ENCODE peak calls at places on chromosomes 13 and 19, in six cellular contexts. H, Q, Y, W, L and K are unnamed samples.

GRCh38 chr13:48728876-48729275 is 75.1 kb downstream of the CYSLTR2 start:
- DNase-seq in Q (no peak), L (no peak), Y (no peak), W (no peak), H (no peak), K (no peak)

GRCh38 chr13:108575430-108575829 is 54.0 kb upstream of the MYO16 start:
- DNase-seq in W (no peak), L (no peak), H (no peak), Y (no peak), Q (no peak), K (no peak)

GRCh38 chr13:98576215-98576945 is 527 bp downstream of the STK24 start:
- DNase-seq in W (no peak), Q (no peak), Y (peak; percentile 50), H (peak; percentile 77), L (no peak), K (peak; percentile 62)

GRCh38 chr13:20903164-20903475 is 574 bp upstream of the XPO4 start:
- DNase-seq in W (no peak), Q (no peak), Y (no peak), H (no peak), L (no peak), K (no peak)

GRCh38 chr13:74290324-74290773 is 156.1 kb upstream of the KLF12 start:
- DNase-seq in H (peak; percentile 73), Q (peak; percentile 79), L (no peak), W (no peak), Y (peak; percentile 40), K (no peak)

GRCh38 chr19:43337737-43338136 is 15.7 kb upstream of the CD177 start:
- DNase-seq in H (no peak), L (no peak), W (no peak), Y (no peak), Q (no peak), K (no peak)

GRCh38 chr13:112643759-112644459 is 45.9 kb upstream of the ATP11A start:
- DNase-seq in Q (no peak), L (no peak), H (no peak), Y (no peak), W (peak; percentile 31), K (no peak)

GRCh38 chr19:38889803-38890202 is 9.6 kb downstream of the SIRT2 start:
- DNase-seq in Y (no peak), W (no peak), L (no peak), Q (no peak), H (peak; percentile 20), K (no peak)

GRCh38 chr13:26529441-26529840 is 28.0 kb upstream of the WASF3 start:
- DNase-seq in L (peak; percentile 43), H (peak; percentile 92), W (no peak), Y (no peak), Q (peak; percentile 74), K (peak; percentile 26)

GRCh38 chr13:21420706-21421105 is 38.4 kb downstream of the ZDHHC20 start:
- DNase-seq in Q (peak; percentile 58), Y (no peak), L (no peak), H (no peak), W (no peak), K (no peak)

GRCh38 chr19:2408247-2408646 is 19.1 kb downstream of the TIMM13 start:
- DNase-seq in Q (no peak), W (no peak), Y (no peak), L (no peak), H (no peak), K (no peak)

GRCh38 chr19:3310711-3311110 is 55.7 kb upstream of the NFIC start:
- DNase-seq in Y (no peak), H (no peak), L (no peak), W (no peak), Q (no peak), K (no peak)

GRCh38 chr19:23974941-23975340 is 60.3 kb downstream of the ZNF726 start:
- DNase-seq in Q (no peak), L (no peak), Y (no peak), W (no peak), H (no peak), K (no peak)

GRCh38 chr19:38731654-38732301 is 12.5 kb downstream of the CAPN12 start:
- DNase-seq in Y (no peak), H (peak; percentile 49), L (no peak), Q (no peak), W (no peak), K (no peak)

GRCh38 chr13:19695829-19696228 is 62.4 kb downstream of the MPHOSPH8 start:
- DNase-seq in Y (no peak), Q (no peak), H (no peak), L (no peak), W (no peak), K (no peak)

GRCh38 chr13:50611117-50611781 is 232.2 kb downstream of the DLEU7 start:
- DNase-seq in L (no peak), Q (no peak), Y (no peak), H (no peak), W (no peak), K (no peak)

GRCh38 chr19:46025825-46026224 is 3.0 kb upstream of the PGLYRP1 start:
- DNase-seq in L (no peak), Q (no peak), Y (no peak), W (no peak), H (no peak), K (no peak)

GRCh38 chr13:31038834-31039552 is 106.5 kb downstream of the TEX26 start:
- DNase-seq in Y (no peak), W (no peak), Q (peak; percentile 44), H (no peak), L (no peak), K (no peak)

GRCh38 chr13:54301085-54301484 is 1272.5 kb downstream of the OLFM4 start:
- DNase-seq in Y (no peak), W (no peak), L (no peak), Q (no peak), H (no peak), K (no peak)

GRCh38 chr19:29119582-29119981 is 93.4 kb downstream of the UQCRFS1 start:
- DNase-seq in Q (no peak), L (no peak), Y (no peak), W (no peak), H (peak; percentile 80), K (no peak)

GRCh38 chr13:25085125-25085742 is 10.7 kb upstream of the PABPC3 start:
- DNase-seq in H (peak; percentile 74), L (no peak), Y (no peak), W (no peak), Q (peak; percentile 26), K (no peak)

GRCh38 chr19:51131780-51132680 is 7.3 kb downstream of the SIGLEC9 start:
- DNase-seq in Y (no peak), W (no peak), L (no peak), H (no peak), Q (peak; percentile 38), K (peak; percentile 69)

GRCh38 chr19:11268783-11269267 is 6.5 kb upstream of the DOCK6 start:
- DNase-seq in L (no peak), Q (peak; percentile 84), W (no peak), H (no peak), Y (peak; percentile 85), K (peak; percentile 81)

GRCh38 chr19:42154471-42155323 is 22.5 kb upstream of the POU2F2 start:
- DNase-seq in Q (no peak), W (no peak), Y (no peak), L (no peak), H (no peak), K (no peak)

GRCh38 chr13:50125556-50126377 is 110.5 kb downstream of the KCNRG start:
- DNase-seq in H (peak; percentile 86), L (no peak), Q (peak; percentile 80), Y (peak; percentile 92), W (peak; percentile 90), K (peak; percentile 94)

GRCh38 chr13:113666951-113667701 is at the start of gene GRK1:
- DNase-seq in L (no peak), H (peak; percentile 64), W (peak; percentile 47), Q (no peak), Y (peak; percentile 8), K (peak; percentile 8)

GRCh38 chr13:90445179-90445578 is 902.3 kb upstream of the MIR17HG start:
- DNase-seq in H (peak; percentile 61), Q (peak; percentile 90), L (peak; percentile 31), Y (no peak), W (no peak), K (no peak)

DNA sequence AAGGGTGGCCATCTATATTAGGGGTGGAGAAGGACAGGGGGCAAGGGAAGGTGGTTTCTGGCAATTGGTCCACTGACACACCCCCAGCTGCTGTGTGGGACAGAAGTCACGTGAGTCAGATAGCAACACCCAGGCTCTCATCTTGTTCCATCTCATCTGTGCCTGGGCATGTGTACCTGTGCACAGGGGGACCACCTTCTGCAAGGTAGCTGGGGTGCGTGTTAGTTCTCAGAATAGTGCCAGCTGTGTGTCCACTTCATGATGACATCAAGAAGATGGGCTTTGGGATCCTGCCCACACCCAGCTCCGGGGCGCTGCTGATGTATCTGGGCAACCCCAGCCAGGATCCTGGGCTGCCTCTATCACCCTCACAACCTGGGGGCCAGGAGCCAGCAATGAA is 38.6 kb downstream of the COL4A2 start:
- DNase-seq in Y (peak; percentile 15), L (no peak), W (no peak), H (no peak), Q (no peak), K (no peak)
- H3K4me3 ChIP-seq in Y (no peak overlapping the region), L (no peak overlapping the region), W (no peak overlapping the region), H (no peak overlapping the region), Q (no peak overlapping the region), K (no peak overlapping the region)

GRCh38 chr19:49154279-49154678 is 917 bp downstream of the HRC start:
- DNase-seq in Y (no peak), W (no peak), L (no peak), Q (no peak), H (no peak), K (no peak)
- H3K27me3 ChIP-seq in Y (no peaks in the 10 kb centered on the region), W (no peaks in the 10 kb centered on the region), L (peaks cover 6% of the 10 kb centered on the region), Q (peaks cover 8% of the 10 kb centered on the region), H (peaks cover 14% of the 10 kb centered on the region), K (no peaks in the 10 kb centered on the region)

GRCh38 chr19:56071151-56071550 is 49.9 kb downstream of the ZNF787 start:
- DNase-seq in H (peak; percentile 67), Q (no peak), Y (no peak), W (no peak), L (no peak), K (no peak)
- TF ChIP-seq CTCF in H (peak; percentile 72), Q (no peak), Y (no peak), W (no peak), L (peak; percentile 61), K (peak; percentile 7)

DNA sequence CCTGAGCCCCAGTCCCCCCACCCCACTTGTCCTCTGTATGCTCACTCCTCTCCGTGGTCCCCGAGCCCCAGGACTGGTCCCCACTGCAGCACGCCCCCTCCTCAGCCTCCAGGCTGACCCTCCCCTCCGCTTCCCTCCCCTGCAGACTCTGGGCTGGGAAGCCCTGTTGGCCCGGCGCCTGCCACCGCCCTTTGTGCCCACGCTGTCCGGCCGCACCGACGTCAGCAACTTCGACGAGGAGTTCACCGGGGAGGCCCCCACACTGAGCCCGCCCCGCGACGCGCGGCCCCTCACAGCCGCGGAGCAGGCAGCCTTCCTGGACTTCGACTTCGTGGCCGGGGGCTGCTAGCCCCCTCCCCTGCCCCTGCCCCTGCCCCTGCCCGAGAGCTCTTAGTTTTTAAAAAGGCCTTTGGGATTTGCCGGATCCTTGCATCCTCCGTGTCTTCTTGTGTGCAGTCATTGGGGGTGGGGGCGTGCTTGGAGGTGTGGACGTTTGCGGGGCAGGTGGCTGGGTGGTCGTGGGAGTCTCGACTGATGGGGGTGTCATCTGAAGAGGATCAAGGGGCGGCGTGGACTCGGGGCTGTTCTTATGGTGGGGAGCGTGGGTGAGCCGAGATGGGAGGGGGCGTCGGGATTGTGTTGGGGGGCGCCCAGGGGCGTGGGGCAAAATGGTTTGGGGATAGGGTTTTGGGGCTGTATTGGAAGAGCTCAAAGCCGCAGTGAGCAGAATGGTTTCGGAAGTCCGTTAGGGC is 3.5 kb downstream of the PTGER1 start:
- DNase-seq in W (no peak), Y (no peak), L (no peak), H (no peak), Q (no peak), K (no peak)
- H3K4me3 ChIP-seq in W (peak overlapping the region; percentile 54), Y (no peak overlapping the region), L (no peak overlapping the region), H (no peak overlapping the region), Q (no peak overlapping the region), K (peak overlapping the region; percentile 51)

GRCh38 chr19:12270854-12271253 is 23.8 kb downstream of the ZNF44 start:
- DNase-seq in L (no peak), H (no peak), Y (no peak), Q (no peak), W (no peak), K (no peak)
- H3K27me3 ChIP-seq in L (no peaks in the 10 kb centered on the region), H (no peaks in the 10 kb centered on the region), Y (no peaks in the 10 kb centered on the region), Q (no peaks in the 10 kb centered on the region), W (no peaks in the 10 kb centered on the region), K (no peaks in the 10 kb centered on the region)